ENCODE peak calls at places on chromosomes 13 and 19, in five cellular contexts. One of them, this sample, is unnamed.

GRCh38 chr19:56112313-56112709 is 8.8 kb downstream of the ZNF787 start:
- DNase-seq in mammary epithelial cell: no peak
- DNase-seq in amygdala: no peak
- DNase-seq in type B pancreatic cell: no peak
- DNase-seq in iPS DF 19.7: no peak
- DNase-seq in this sample: no peak

GRCh38 chr13:47256618-47257017 is 359.8 kb upstream of the HTR2A start:
- DNase-seq in type B pancreatic cell: no peak
- DNase-seq in amygdala: no peak
- DNase-seq in iPS DF 19.7: no peak
- DNase-seq in mammary epithelial cell: peak
- DNase-seq in this sample: no peak

GRCh38 chr13:68927387-68928026 is 1180.1 kb upstream of the ATXN8OS start:
- DNase-seq in amygdala: no peak
- DNase-seq in iPS DF 19.7: peak
- DNase-seq in type B pancreatic cell: no peak
- DNase-seq in mammary epithelial cell: no peak
- DNase-seq in this sample: peak

GRCh38 chr19:9956956-9957355 is 20.6 kb upstream of the OLFM2 start:
- DNase-seq in type B pancreatic cell: no peak
- DNase-seq in mammary epithelial cell: no peak
- DNase-seq in amygdala: no peak
- DNase-seq in iPS DF 19.7: no peak
- DNase-seq in this sample: no peak

GRCh38 chr19:17716309-17716929 is 2.9 kb upstream of the MAP1S start:
- DNase-seq in iPS DF 19.7: no peak
- DNase-seq in type B pancreatic cell: no peak
- DNase-seq in mammary epithelial cell: no peak
- DNase-seq in amygdala: no peak
- DNase-seq in this sample: no peak

GRCh38 chr13:112833551-112834257 is 135.3 kb upstream of the MCF2L start:
- DNase-seq in iPS DF 19.7: no peak
- DNase-seq in amygdala: no peak
- DNase-seq in mammary epithelial cell: no peak
- DNase-seq in type B pancreatic cell: no peak
- DNase-seq in this sample: no peak

GRCh38 chr19:38842439-38843174 is 7.2 kb downstream of the HNRNPL start:
- DNase-seq in type B pancreatic cell: no peak
- DNase-seq in iPS DF 19.7: no peak
- DNase-seq in mammary epithelial cell: no peak
- DNase-seq in amygdala: no peak
- DNase-seq in this sample: no peak

GRCh38 chr13:51425410-51426042 is 27.3 kb downstream of the INTS6 start:
- DNase-seq in type B pancreatic cell: no peak
- DNase-seq in amygdala: no peak
- DNase-seq in iPS DF 19.7: no peak
- DNase-seq in mammary epithelial cell: no peak
- DNase-seq in this sample: no peak

GRCh38 chr13:50512602-50513527 is 330.6 kb downstream of the DLEU7 start:
- DNase-seq in iPS DF 19.7: no peak
- DNase-seq in type B pancreatic cell: no peak
- DNase-seq in amygdala: no peak
- DNase-seq in mammary epithelial cell: no peak
- DNase-seq in this sample: no peak

GRCh38 chr19:33152178-33152577 is 20.3 kb downstream of the WDR88 start:
- DNase-seq in mammary epithelial cell: no peak
- DNase-seq in iPS DF 19.7: no peak
- DNase-seq in amygdala: no peak
- DNase-seq in type B pancreatic cell: no peak
- DNase-seq in this sample: no peak

GRCh38 chr19:2668188-2668763 is 34.2 kb downstream of the GNG7 start:
- DNase-seq in mammary epithelial cell: no peak
- DNase-seq in iPS DF 19.7: no peak
- DNase-seq in type B pancreatic cell: no peak
- DNase-seq in amygdala: no peak
- DNase-seq in this sample: no peak